ENCODE peak calls at places on chromosomes 4 and X, in eight cellular contexts. D is adrenal gland, S is omental fat pad, M is DND-41, W is testis, B is H1, Y is fibroblast of the aortic adventitia, K is neural crest cell. J is an unnamed sample.

GRCh38 chr4:182494103-182494502 is 250.9 kb downstream of the TENM3 start:
- DNase-seq in W (no peak), S (no peak), B (no peak), D (no peak), Y (no peak), K (no peak), M (no peak), J (no peak)

GRCh38 chrX:72125331-72126047 is 6.2 kb downstream of the RTL5 start:
- DNase-seq in D (no peak), S (no peak), Y (no peak), K (no peak), W (no peak), B (no peak), M (no peak), J (no peak)

GRCh38 chr4:145066063-145066501 is 31.9 kb downstream of the ANAPC10 start:
- DNase-seq in M (no peak), D (no peak), Y (no peak), B (no peak), S (no peak), W (no peak), K (no peak), J (no peak)

GRCh38 chrX:153400146-153401132 is 711 bp downstream of the PNMA6E start:
- DNase-seq in M (peak), K (peak), S (no peak), Y (no peak), W (peak), D (peak), B (peak), J (peak)

GRCh38 chr4:163251204-163251603 is 81.2 kb downstream of the NPY1R start:
- DNase-seq in S (no peak), Y (no peak), B (no peak), K (no peak), M (no peak), D (no peak), W (no peak), J (no peak)

GRCh38 chrX:1212532-1212931 is at the start of gene CRLF2:
- DNase-seq in Y (no peak), D (no peak), M (no peak), B (no peak), K (no peak), S (no peak), W (no peak), J (no peak)

GRCh38 chrX:17020828-17021821 is 74.7 kb downstream of the REPS2 start:
- DNase-seq in S (no peak), M (no peak), D (no peak), W (no peak), B (no peak), K (no peak), Y (no peak), J (no peak)

GRCh38 chr4:85777908-85778808 is 303.2 kb downstream of the ARHGAP24 start:
- DNase-seq in Y (no peak), S (no peak), B (no peak), D (no peak), K (no peak), W (no peak), M (no peak), J (no peak)

GRCh38 chrX:93422693-93423092 is 250.7 kb downstream of the NAP1L3 start:
- DNase-seq in B (no peak), M (no peak), K (peak), S (no peak), Y (peak), D (peak), W (peak), J (no peak)
- TF ChIP-seq CTCF in B (peak), M (peak), K (peak), S (no peak), Y (peak), D (peak), W (peak), J (no peak)

GRCh38 chr4:51884606-51885005 is 41.7 kb downstream of the DCUN1D4 start:
- DNase-seq in D (no peak), Y (no peak), B (no peak), K (no peak), M (no peak), W (no peak), S (no peak), J (no peak)

GRCh38 chr4:51890760-51891159 is 47.8 kb downstream of the DCUN1D4 start:
- DNase-seq in W (no peak), K (no peak), B (no peak), M (no peak), Y (no peak), D (no peak), S (no peak), J (no peak)

GRCh38 chr4:51880016-51880915 is 37.3 kb downstream of the DCUN1D4 start:
- DNase-seq in D (no peak), S (no peak), K (no peak), B (no peak), M (no peak), W (no peak), Y (no peak), J (no peak)

GRCh38 chr4:51884055-51884454 is 41.1 kb downstream of the DCUN1D4 start:
- DNase-seq in M (no peak), Y (no peak), W (no peak), B (no peak), K (no peak), D (no peak), S (no peak), J (no peak)

DNA sequence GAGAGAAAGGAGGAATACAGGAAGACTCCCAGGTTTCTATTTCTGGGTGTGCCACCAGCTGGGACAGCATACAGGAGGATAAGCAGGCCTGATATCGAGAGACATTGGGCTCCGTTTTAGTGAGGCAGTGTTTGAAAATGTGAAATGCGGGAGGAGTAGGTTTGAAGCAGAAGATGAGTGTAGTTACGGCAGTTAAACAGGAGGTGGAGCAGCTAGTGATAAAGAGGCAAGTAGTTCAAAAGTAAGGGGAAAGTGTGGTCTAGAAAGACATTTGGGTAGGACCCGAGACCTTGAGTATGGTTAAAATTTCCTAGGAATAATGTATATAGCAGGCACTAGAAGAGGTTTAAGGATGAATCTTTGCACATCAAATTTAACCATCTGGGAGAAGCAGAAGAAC is 42.4 kb downstream of the DCUN1D4 start:
- DNase-seq in M (no peak), K (no peak), W (no peak), D (no peak), S (no peak), Y (peak), B (no peak), J (no peak)
- TF ChIP-seq CTCF in M (peak), K (peak), W (peak), D (peak), S (no peak), Y (peak), B (peak), J (no peak)

GRCh38 chr4:40377462-40378385 is 42.6 kb downstream of the CHRNA9 start:
- DNase-seq in B (no peak), M (no peak), D (no peak), K (no peak), S (no peak), Y (no peak), W (no peak), J (no peak)

GRCh38 chr4:40379248-40379647 is 44.1 kb downstream of the CHRNA9 start:
- DNase-seq in S (no peak), K (no peak), B (no peak), Y (no peak), W (no peak), M (no peak), D (no peak), J (no peak)

GRCh38 chr4:40380647-40381046 is 45.5 kb downstream of the CHRNA9 start:
- DNase-seq in B (no peak), D (no peak), K (no peak), W (no peak), Y (no peak), M (no peak), S (no peak), J (no peak)

GRCh38 chr4:40375620-40376019 is 40.5 kb downstream of the CHRNA9 start:
- DNase-seq in M (no peak), B (no peak), S (no peak), D (no peak), Y (no peak), W (no peak), K (no peak), J (no peak)

GRCh38 chr4:40378619-40379018 is 43.5 kb downstream of the CHRNA9 start:
- DNase-seq in K (no peak), B (no peak), Y (no peak), S (no peak), D (no peak), M (no peak), W (no peak), J (no peak)
- TF ChIP-seq CTCF in K (no peak), B (no peak), Y (no peak), S (no peak), D (no peak), M (no peak), W (no peak), J (no peak)

DNA sequence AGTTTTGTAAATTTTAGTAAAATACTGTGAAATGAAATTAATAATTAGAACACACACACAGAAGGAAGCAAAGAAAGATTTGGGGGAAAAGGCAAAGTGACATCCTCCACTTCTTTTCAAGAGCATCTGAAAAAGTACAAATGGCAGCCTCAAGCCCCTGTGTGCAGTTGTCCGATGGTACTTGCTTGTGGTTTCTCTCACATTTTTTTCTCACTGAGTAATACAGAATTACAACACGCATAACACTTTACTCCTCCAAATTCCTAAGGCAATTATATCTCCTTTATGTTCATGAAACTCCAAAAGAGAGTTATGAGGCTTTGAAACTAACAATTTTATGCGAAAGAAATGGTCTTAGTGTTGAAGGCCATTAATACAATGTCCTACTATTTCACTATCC is 229.1 kb upstream of the ETNPPL start:
- DNase-seq in B (no peak), D (no peak), S (no peak), Y (peak), M (no peak), K (no peak), W (no peak), J (no peak)
- TF ChIP-seq CTCF in B (no peak), D (no peak), S (no peak), Y (no peak), M (no peak), K (no peak), W (no peak), J (no peak)

GRCh38 chr4:3793545-3793944 is 27.4 kb downstream of the ADRA2C start:
- DNase-seq in D (no peak), M (no peak), B (no peak), Y (no peak), W (no peak), S (no peak), K (no peak), J (no peak)

GRCh38 chr4:3790006-3790561 is 23.9 kb downstream of the ADRA2C start:
- DNase-seq in Y (no peak), S (no peak), M (no peak), D (no peak), B (no peak), W (no peak), K (no peak), J (no peak)

GRCh38 chr4:3791910-3792542 is 25.8 kb downstream of the ADRA2C start:
- DNase-seq in W (peak), B (peak), S (no peak), M (peak), Y (peak), K (peak), D (peak), J (no peak)

GRCh38 chr4:3791256-3791655 is 25.1 kb downstream of the ADRA2C start:
- DNase-seq in B (no peak), S (no peak), Y (no peak), K (no peak), D (no peak), W (no peak), M (no peak), J (no peak)

DNA sequence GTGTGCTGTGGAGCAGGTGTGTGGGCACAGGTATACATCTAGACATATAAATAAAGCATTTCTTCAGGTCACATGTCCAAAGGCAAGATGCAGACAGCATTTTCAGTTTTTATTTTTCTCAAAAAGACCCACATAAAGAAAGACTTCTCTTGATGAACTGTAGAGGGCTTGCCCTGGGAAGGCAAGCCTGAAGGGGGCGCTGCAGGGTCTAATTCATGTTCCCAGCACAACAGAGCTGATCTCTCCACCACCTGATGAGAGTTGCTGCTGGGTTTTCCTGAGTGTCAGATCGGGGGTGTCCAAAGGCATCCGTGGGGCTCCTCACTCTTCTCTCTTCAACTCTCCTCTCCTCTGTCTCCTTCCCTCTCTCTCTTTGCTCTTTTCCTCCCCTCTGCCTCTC is 26.6 kb downstream of the ADRA2C start:
- DNase-seq in W (peak), S (no peak), D (peak), K (no peak), B (peak), Y (no peak), M (no peak), J (no peak)
- TF ChIP-seq CTCF in W (peak), S (no peak), D (no peak), K (peak), B (peak), Y (no peak), M (peak), J (no peak)

DNA sequence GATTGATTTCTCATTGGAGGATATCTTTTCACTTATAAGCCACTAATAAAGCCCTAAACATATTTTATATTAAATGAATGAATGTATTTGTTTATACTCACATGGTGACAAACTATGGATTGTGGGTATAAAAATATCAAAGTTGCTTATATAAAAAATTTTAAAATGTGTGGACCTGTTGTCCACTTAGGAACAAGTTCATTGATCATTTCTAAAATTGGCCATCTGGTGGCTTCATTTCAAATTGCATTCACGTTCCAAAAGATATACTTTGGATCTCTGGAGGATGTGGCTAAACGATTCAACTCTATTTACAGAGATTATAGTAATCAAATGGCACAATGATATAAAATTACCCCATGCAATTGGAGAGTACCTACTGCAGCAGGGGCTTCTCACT is 32.5 kb downstream of the FSTL5 start:
- DNase-seq in Y (no peak), S (no peak), M (no peak), W (no peak), K (no peak), D (no peak), B (no peak), J (no peak)
- TF ChIP-seq CTCF in Y (no peak), S (no peak), M (no peak), W (peak), K (peak), D (no peak), B (peak), J (no peak)

GRCh38 chr4:98151145-98151929 is 8.1 kb upstream of the STPG2 start:
- DNase-seq in Y (no peak), M (no peak), D (no peak), S (no peak), K (no peak), W (no peak), B (no peak), J (no peak)

GRCh38 chr4:98148856-98149255 is 5.6 kb upstream of the STPG2 start:
- DNase-seq in Y (no peak), D (no peak), S (no peak), K (no peak), W (no peak), B (no peak), M (no peak), J (no peak)

DNA sequence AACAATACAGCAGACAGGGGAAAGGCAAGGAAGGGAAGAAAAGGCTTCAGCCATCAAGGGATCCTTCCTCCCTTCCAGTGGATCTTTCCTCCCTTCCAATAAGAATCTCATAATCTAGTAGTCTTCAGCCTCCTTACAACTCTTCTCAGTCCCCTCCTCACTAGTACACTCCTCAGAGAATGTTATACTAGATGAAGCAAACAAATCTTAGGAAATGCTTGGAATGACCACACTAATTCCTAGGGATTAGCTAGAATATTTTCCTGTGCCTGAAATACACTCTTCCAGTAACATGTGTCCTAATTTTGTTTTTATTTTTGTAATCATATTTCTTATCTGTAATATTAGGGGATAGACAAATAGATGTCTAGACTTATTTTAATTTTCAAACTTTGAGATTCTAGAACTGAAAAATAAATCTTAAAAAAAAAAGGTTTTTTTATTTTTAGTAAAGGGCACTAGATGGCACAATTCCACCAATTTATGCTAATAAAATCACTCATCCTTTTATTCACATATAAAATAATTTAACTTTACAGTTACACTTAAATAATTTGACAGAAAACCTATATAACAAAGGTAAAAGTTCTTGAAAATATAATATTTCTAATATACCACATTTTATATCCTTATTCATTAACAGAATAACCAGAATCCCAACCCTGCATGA is 7.0 kb upstream of the STPG2 start:
- DNase-seq in D (no peak), Y (peak), S (no peak), W (no peak), B (no peak), K (no peak), M (no peak), J (no peak)
- TF ChIP-seq CTCF in D (no peak), Y (no peak), S (no peak), W (no peak), B (no peak), K (peak), M (peak), J (no peak)

GRCh38 chr4:17283832-17284231 is 228.1 kb downstream of the QDPR start:
- DNase-seq in K (no peak), W (no peak), S (no peak), Y (no peak), D (no peak), B (no peak), M (no peak), J (no peak)
- TF ChIP-seq CTCF in K (no peak), W (no peak), S (no peak), Y (no peak), D (no peak), B (no peak), M (no peak), J (no peak)

DNA sequence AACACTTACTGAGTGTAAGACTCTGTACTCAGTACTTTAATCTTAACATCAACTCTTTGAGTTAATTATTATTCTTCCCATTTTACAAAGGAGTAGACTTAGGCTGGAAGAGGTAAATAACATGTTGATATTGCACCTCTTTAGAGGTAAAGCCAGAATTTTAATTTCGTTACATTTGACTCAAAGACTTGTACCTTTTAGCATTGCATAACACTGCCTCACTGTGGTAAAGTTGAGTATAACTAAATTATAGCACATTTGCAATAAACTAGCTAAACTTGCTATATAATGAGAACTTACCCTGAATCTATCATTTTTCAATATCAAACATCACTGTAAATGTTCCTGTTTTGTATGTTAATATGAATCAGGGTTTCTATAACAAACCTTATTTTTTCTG is 218.5 kb downstream of the PRR32 start:
- DNase-seq in K (no peak), B (no peak), S (no peak), Y (no peak), M (no peak), W (no peak), D (no peak), J (no peak)
- TF ChIP-seq CTCF in K (peak), B (peak), S (no peak), Y (no peak), M (peak), W (no peak), D (peak), J (no peak)

DNA sequence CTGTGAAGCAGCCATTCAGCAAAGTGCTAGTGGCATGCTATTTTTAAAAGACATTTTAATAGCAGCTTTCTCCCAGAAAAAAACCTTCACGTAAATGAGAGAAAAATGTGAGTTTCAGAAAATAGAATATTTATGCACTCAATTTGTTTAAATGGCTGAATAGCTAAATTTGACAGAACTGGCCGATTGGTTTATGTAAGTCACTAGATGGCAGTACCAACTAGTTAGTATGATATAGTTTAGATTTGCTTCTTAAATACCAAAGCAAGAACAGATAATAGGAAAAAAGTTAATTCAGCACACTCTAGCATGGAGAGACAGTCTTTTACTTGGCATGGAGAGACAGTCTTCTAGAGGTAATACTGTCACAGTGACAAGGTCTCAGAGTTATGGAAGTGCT is 250.1 kb downstream of the SNCA start:
- DNase-seq in M (no peak), S (no peak), K (no peak), B (no peak), D (no peak), Y (peak), W (no peak), J (no peak)
- TF ChIP-seq CTCF in M (peak), S (no peak), K (peak), B (peak), D (no peak), Y (no peak), W (no peak), J (no peak)

J was measured in activated B cell treated with CpG ODN at 0.5 μM for 24 hours.